ENCODE peak calls at places on chromosomes 5 and 9, in six cellular contexts. One of them, this sample, is unnamed.

GRCh38 chr5:68333649-68334549 is 118.3 kb downstream of the PIK3R1 start:
- DNase-seq in thoracic aorta: no peak
- DNase-seq in fibroblast of lung: peak
- DNase-seq in left ventricle myocardium inferior: no peak
- DNase-seq in Calu3: peak
- DNase-seq in transverse colon: no peak
- DNase-seq in this sample: peak

GRCh38 chr5:51033215-51033614 is 350.0 kb upstream of the ISL1 start:
- DNase-seq in transverse colon: no peak
- DNase-seq in fibroblast of lung: no peak
- DNase-seq in left ventricle myocardium inferior: no peak
- DNase-seq in thoracic aorta: no peak
- DNase-seq in Calu3: peak
- DNase-seq in this sample: no peak

GRCh38 chr5:107388111-107388861 is 282.5 kb downstream of the EFNA5 start:
- DNase-seq in Calu3: peak
- DNase-seq in transverse colon: no peak
- DNase-seq in thoracic aorta: no peak
- DNase-seq in fibroblast of lung: peak
- DNase-seq in left ventricle myocardium inferior: no peak
- DNase-seq in this sample: peak

GRCh38 chr5:139167533-139167932 is 30.6 kb downstream of the SIL1 start:
- DNase-seq in transverse colon: no peak
- DNase-seq in thoracic aorta: no peak
- DNase-seq in fibroblast of lung: no peak
- DNase-seq in left ventricle myocardium inferior: no peak
- DNase-seq in Calu3: no peak
- DNase-seq in this sample: no peak

GRCh38 chr5:72363146-72363802 is 43.1 kb downstream of the PTCD2 start:
- DNase-seq in Calu3: peak
- DNase-seq in fibroblast of lung: peak
- DNase-seq in thoracic aorta: no peak
- DNase-seq in left ventricle myocardium inferior: no peak
- DNase-seq in transverse colon: no peak
- DNase-seq in this sample: peak

GRCh38 chr9:2101524-2101923 is 86.4 kb downstream of the SMARCA2 start:
- DNase-seq in fibroblast of lung: no peak
- DNase-seq in Calu3: no peak
- DNase-seq in transverse colon: no peak
- DNase-seq in thoracic aorta: no peak
- DNase-seq in left ventricle myocardium inferior: no peak
- DNase-seq in this sample: no peak

GRCh38 chr9:108671156-108671555 is 184.6 kb downstream of the ACTL7B start:
- DNase-seq in thoracic aorta: no peak
- DNase-seq in left ventricle myocardium inferior: no peak
- DNase-seq in transverse colon: no peak
- DNase-seq in Calu3: no peak
- DNase-seq in fibroblast of lung: peak
- DNase-seq in this sample: no peak

GRCh38 chr9:116596646-116597045 is 90.5 kb upstream of the TRIM32 start:
- DNase-seq in transverse colon: no peak
- DNase-seq in left ventricle myocardium inferior: no peak
- DNase-seq in thoracic aorta: no peak
- DNase-seq in Calu3: no peak
- DNase-seq in fibroblast of lung: no peak
- DNase-seq in this sample: no peak

GRCh38 chr5:32465076-32465475 is 20.5 kb upstream of the ZFR start:
- DNase-seq in Calu3: no peak
- DNase-seq in left ventricle myocardium inferior: no peak
- DNase-seq in transverse colon: no peak
- DNase-seq in thoracic aorta: no peak
- DNase-seq in fibroblast of lung: no peak
- DNase-seq in this sample: no peak

GRCh38 chr5:172956936-172957335 is 2.3 kb upstream of the RPL26L1 start:
- DNase-seq in fibroblast of lung: no peak
- DNase-seq in transverse colon: no peak
- DNase-seq in thoracic aorta: no peak
- DNase-seq in Calu3: no peak
- DNase-seq in left ventricle myocardium inferior: no peak
- DNase-seq in this sample: no peak

GRCh38 chr5:129094087-129094923 is at the start of gene ISOC1:
- DNase-seq in Calu3: peak
- DNase-seq in transverse colon: peak
- DNase-seq in left ventricle myocardium inferior: peak
- DNase-seq in thoracic aorta: peak
- DNase-seq in fibroblast of lung: peak
- DNase-seq in this sample: peak

GRCh38 chr5:129098488-129099183 is 4.1 kb downstream of the ISOC1 start:
- DNase-seq in transverse colon: no peak
- DNase-seq in left ventricle myocardium inferior: no peak
- DNase-seq in fibroblast of lung: no peak
- DNase-seq in Calu3: no peak
- DNase-seq in thoracic aorta: no peak
- DNase-seq in this sample: no peak

GRCh38 chr5:129097498-129098296 is 3.1 kb downstream of the ISOC1 start:
- DNase-seq in fibroblast of lung: no peak
- DNase-seq in Calu3: no peak
- DNase-seq in left ventricle myocardium inferior: no peak
- DNase-seq in thoracic aorta: no peak
- DNase-seq in transverse colon: no peak
- DNase-seq in this sample: no peak

GRCh38 chr5:129096382-129096991 is 1.9 kb downstream of the ISOC1 start:
- DNase-seq in left ventricle myocardium inferior: no peak
- DNase-seq in transverse colon: no peak
- DNase-seq in thoracic aorta: no peak
- DNase-seq in fibroblast of lung: no peak
- DNase-seq in Calu3: no peak
- DNase-seq in this sample: no peak

GRCh38 chr5:129094924-129095797 is 612 bp downstream of the ISOC1 start:
- DNase-seq in fibroblast of lung: peak
- DNase-seq in thoracic aorta: no peak
- DNase-seq in transverse colon: peak
- DNase-seq in Calu3: peak
- DNase-seq in left ventricle myocardium inferior: peak
- DNase-seq in this sample: no peak
- TF ChIP-seq CTCF in fibroblast of lung: no peak
- TF ChIP-seq CTCF in thoracic aorta: peak
- TF ChIP-seq CTCF in transverse colon: no peak
- TF ChIP-seq CTCF in Calu3: no peak
- TF ChIP-seq CTCF in left ventricle myocardium inferior: no peak
- TF ChIP-seq CTCF in this sample: no peak

GRCh38 chr9:134408389-134408788 is 82.1 kb downstream of the RXRA start:
- DNase-seq in fibroblast of lung: no peak
- DNase-seq in thoracic aorta: no peak
- DNase-seq in left ventricle myocardium inferior: no peak
- DNase-seq in transverse colon: no peak
- DNase-seq in Calu3: no peak
- DNase-seq in this sample: no peak
- TF ChIP-seq CTCF in fibroblast of lung: no peak
- TF ChIP-seq CTCF in thoracic aorta: no peak
- TF ChIP-seq CTCF in left ventricle myocardium inferior: peak
- TF ChIP-seq CTCF in transverse colon: no peak
- TF ChIP-seq CTCF in Calu3: no peak
- TF ChIP-seq CTCF in this sample: no peak

GRCh38 chr5:76256116-76256889 is 146.8 kb upstream of the IQGAP2 start:
- DNase-seq in fibroblast of lung: peak
- DNase-seq in Calu3: peak
- DNase-seq in thoracic aorta: no peak
- DNase-seq in transverse colon: peak
- DNase-seq in left ventricle myocardium inferior: no peak
- DNase-seq in this sample: peak
- TF ChIP-seq CTCF in fibroblast of lung: peak
- TF ChIP-seq CTCF in Calu3: peak
- TF ChIP-seq CTCF in thoracic aorta: no peak
- TF ChIP-seq CTCF in transverse colon: peak
- TF ChIP-seq CTCF in left ventricle myocardium inferior: peak
- TF ChIP-seq CTCF in this sample: peak

GRCh38 chr9:98410185-98410697 is 154.8 kb upstream of the TBC1D2 start:
- DNase-seq in transverse colon: no peak
- DNase-seq in fibroblast of lung: peak
- DNase-seq in left ventricle myocardium inferior: peak
- DNase-seq in thoracic aorta: no peak
- DNase-seq in Calu3: peak
- DNase-seq in this sample: peak
- TF ChIP-seq CTCF in transverse colon: no peak
- TF ChIP-seq CTCF in fibroblast of lung: peak
- TF ChIP-seq CTCF in left ventricle myocardium inferior: peak
- TF ChIP-seq CTCF in thoracic aorta: no peak
- TF ChIP-seq CTCF in Calu3: no peak
- TF ChIP-seq CTCF in this sample: peak

DNA sequence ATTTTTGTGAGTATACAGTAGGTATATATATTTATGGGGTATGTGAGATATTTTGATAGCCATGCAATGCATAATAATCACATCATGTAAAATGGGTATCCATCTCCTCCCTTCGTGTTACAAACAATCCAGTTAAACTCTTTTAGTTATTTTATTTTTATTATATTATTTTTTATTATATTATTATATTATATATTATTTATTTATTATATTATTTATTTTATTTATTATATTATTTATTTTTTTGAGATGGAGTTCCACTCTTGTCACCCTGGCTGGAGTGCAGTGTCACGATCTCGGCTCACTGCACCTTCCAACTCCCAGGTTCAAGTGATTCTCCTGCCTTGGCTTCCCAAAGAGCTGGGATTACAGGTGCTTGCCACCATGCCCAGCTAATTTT is 138.6 kb downstream of the WDR70 start:
- DNase-seq in Calu3: no peak
- DNase-seq in thoracic aorta: no peak
- DNase-seq in transverse colon: no peak
- DNase-seq in left ventricle myocardium inferior: no peak
- DNase-seq in fibroblast of lung: no peak
- DNase-seq in this sample: no peak
- TF ChIP-seq CTCF in Calu3: no peak
- TF ChIP-seq CTCF in thoracic aorta: no peak
- TF ChIP-seq CTCF in transverse colon: no peak
- TF ChIP-seq CTCF in left ventricle myocardium inferior: no peak
- TF ChIP-seq CTCF in fibroblast of lung: no peak
- TF ChIP-seq CTCF in this sample: no peak

GRCh38 chr5:2182020-2182419 is 299.3 kb upstream of the IRX4 start:
- DNase-seq in transverse colon: no peak
- DNase-seq in left ventricle myocardium inferior: no peak
- DNase-seq in thoracic aorta: no peak
- DNase-seq in Calu3: no peak
- DNase-seq in fibroblast of lung: no peak
- DNase-seq in this sample: no peak

GRCh38 chr5:2184563-2185540 is 302.1 kb upstream of the IRX4 start:
- DNase-seq in thoracic aorta: no peak
- DNase-seq in Calu3: no peak
- DNase-seq in transverse colon: no peak
- DNase-seq in fibroblast of lung: no peak
- DNase-seq in left ventricle myocardium inferior: no peak
- DNase-seq in this sample: no peak

GRCh38 chr5:2183154-2184023 is 300.7 kb upstream of the IRX4 start:
- DNase-seq in Calu3: no peak
- DNase-seq in thoracic aorta: no peak
- DNase-seq in left ventricle myocardium inferior: no peak
- DNase-seq in fibroblast of lung: no peak
- DNase-seq in transverse colon: no peak
- DNase-seq in this sample: no peak

GRCh38 chr5:2185646-2186471 is 303.1 kb upstream of the IRX4 start:
- DNase-seq in transverse colon: no peak
- DNase-seq in Calu3: no peak
- DNase-seq in fibroblast of lung: no peak
- DNase-seq in thoracic aorta: no peak
- DNase-seq in left ventricle myocardium inferior: no peak
- DNase-seq in this sample: no peak

DNA sequence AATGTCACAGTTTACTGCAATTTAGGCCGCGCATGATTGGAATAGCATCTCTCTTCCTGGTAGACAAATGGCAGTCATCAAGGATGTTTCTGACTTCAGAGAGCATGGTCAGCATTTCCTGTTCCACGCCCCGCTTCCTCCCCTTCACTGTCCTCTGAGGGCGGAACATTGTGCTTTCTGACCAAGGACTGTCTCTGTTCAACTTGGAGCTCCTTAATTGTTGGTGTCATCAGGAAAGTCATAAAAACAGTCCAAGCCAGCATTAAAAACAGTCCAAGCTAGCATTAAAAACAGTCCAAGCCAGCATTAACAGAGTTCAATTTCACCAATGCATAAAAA is 301.3 kb upstream of the IRX4 start:
- DNase-seq in Calu3: no peak
- DNase-seq in fibroblast of lung: no peak
- DNase-seq in left ventricle myocardium inferior: no peak
- DNase-seq in thoracic aorta: no peak
- DNase-seq in transverse colon: no peak
- DNase-seq in this sample: no peak
- TF ChIP-seq CTCF in Calu3: no peak
- TF ChIP-seq CTCF in fibroblast of lung: no peak
- TF ChIP-seq CTCF in left ventricle myocardium inferior: no peak
- TF ChIP-seq CTCF in thoracic aorta: no peak
- TF ChIP-seq CTCF in transverse colon: no peak
- TF ChIP-seq CTCF in this sample: no peak

DNA sequence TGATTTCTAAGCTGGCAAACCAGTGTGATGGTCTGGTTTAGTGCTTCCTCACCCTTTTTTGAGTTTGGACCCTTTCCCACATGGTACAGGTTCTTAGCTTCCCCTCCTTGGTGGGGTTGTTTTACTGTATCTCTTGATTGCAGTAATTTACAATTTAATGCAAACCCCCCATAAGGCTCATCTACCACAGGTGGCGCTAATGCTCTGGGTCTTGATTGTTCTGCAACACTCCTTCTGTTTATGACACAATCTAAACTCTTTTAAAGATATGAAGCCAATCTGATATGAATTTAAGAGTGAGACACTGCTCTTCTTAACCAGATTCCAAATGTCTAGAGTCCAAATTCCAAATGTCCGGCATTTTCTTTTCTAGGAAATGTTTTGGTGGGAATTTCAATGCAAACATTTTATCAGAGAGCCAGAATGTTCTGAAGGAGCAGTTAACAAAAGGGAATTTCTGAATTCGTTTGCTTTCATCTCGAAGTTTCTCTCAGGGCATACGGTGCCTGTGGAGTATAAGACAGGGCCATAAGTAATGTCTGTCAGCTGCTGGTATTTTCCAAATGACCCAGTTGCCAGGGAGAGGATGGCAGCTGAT is 246.7 kb downstream of the ARHGAP26 start:
- DNase-seq in left ventricle myocardium inferior: no peak
- DNase-seq in transverse colon: peak
- DNase-seq in Calu3: peak
- DNase-seq in thoracic aorta: no peak
- DNase-seq in fibroblast of lung: peak
- DNase-seq in this sample: peak
- TF ChIP-seq CTCF in left ventricle myocardium inferior: peak
- TF ChIP-seq CTCF in transverse colon: peak
- TF ChIP-seq CTCF in Calu3: peak
- TF ChIP-seq CTCF in thoracic aorta: no peak
- TF ChIP-seq CTCF in fibroblast of lung: peak
- TF ChIP-seq CTCF in this sample: peak

This sample was measured in astrocyte of the cerebellum.